ENCODE peak calls at places on chromosomes 5 and 9, in ten cellular contexts. G is T-helper 1 cell; E is CD4-positive, alpha-beta memory T cell; B is GM12891; K is left ventricle myocardium superior; N is ELF-1; P is brain microvascular endothelial cell; U is left cardiac atrium; S is CD8-positive, alpha-beta memory T cell; V is DMS 273 treated with DMSO at 0.1 percent for 48 hours. I is an unnamed sample.

GRCh38 chr9:86202338-86202882 is 57.0 kb downstream of the C9orf153 start:
- DNase-seq in G (no peak), E (peak; percentile 14), B (peak; percentile 13), K (no peak), N (peak; percentile 37), P (peak; percentile 35), U (no peak), S (no peak), V (peak; percentile 2), I (peak; percentile 9)

GRCh38 chr5:139390639-139391569 is 1.2 kb upstream of the MZB1 start:
- DNase-seq in G (no peak), E (no peak), B (no peak), K (no peak), N (no peak), P (no peak), U (no peak), S (no peak), V (no peak), I (no peak)

GRCh38 chr5:142308358-142308757 is 16.5 kb downstream of the SPRY4 start:
- DNase-seq in G (no peak), E (no peak), B (no peak), K (no peak), N (no peak), P (no peak), U (no peak), S (no peak), V (no peak), I (no peak)

GRCh38 chr9:13279284-13280162 is at the start of gene MPDZ:
- DNase-seq in G (no peak), E (no peak), B (no peak), K (peak; percentile 89), N (peak; percentile 71), P (peak; percentile 77), U (peak; percentile 77), S (no peak), V (peak; percentile 32), I (peak; percentile 78)

GRCh38 chr5:55700745-55701144 is 11.4 kb downstream of the SLC38A9 start:
- DNase-seq in G (no peak), E (no peak), B (no peak), K (no peak), N (no peak), P (no peak), U (no peak), S (no peak), V (no peak), I (no peak)

GRCh38 chr5:83721878-83722779 is 1.5 kb upstream of the HAPLN1 start:
- DNase-seq in G (no peak), E (no peak), B (peak; percentile 49), K (peak; percentile 77), N (peak; percentile 94), P (peak; percentile 79), U (peak; percentile 75), S (no peak), V (peak; percentile 48), I (peak; percentile 68)

GRCh38 chr9:107108367-107108766 is 174.7 kb upstream of the RAD23B start:
- DNase-seq in G (no peak), E (no peak), B (no peak), K (no peak), N (no peak), P (peak; percentile 5), U (no peak), S (no peak), V (no peak), I (no peak)

GRCh38 chr9:18910435-18910834 is 122.6 kb downstream of the SAXO1 start:
- DNase-seq in G (no peak), E (no peak), B (no peak), K (no peak), N (no peak), P (no peak), U (no peak), S (no peak), V (no peak), I (no peak)

GRCh38 chr9:33437235-33437634 is 10.2 kb downstream of the AQP3 start:
- DNase-seq in G (no peak), E (no peak), B (no peak), K (no peak), N (no peak), P (no peak), U (no peak), S (no peak), V (no peak), I (no peak)

GRCh38 chr9:34291019-34291418 is 38.0 kb downstream of the KIF24 start:
- DNase-seq in G (no peak), E (no peak), B (no peak), K (no peak), N (no peak), P (no peak), U (no peak), S (no peak), V (no peak), I (no peak)

GRCh38 chr5:178080618-178081410 is 32.5 kb upstream of the N4BP3 start:
- DNase-seq in G (no peak), E (no peak), B (no peak), K (no peak), N (peak; percentile 60), P (no peak), U (no peak), S (no peak), V (no peak), I (no peak)

GRCh38 chr9:70563437-70564204 is 149.2 kb upstream of the KLF9 start:
- DNase-seq in G (no peak), E (peak; percentile 56), B (peak; percentile 6), K (no peak), N (no peak), P (peak; percentile 64), U (no peak), S (no peak), V (no peak), I (no peak)

GRCh38 chr9:34686231-34686630 is 4.8 kb downstream of the CCL19 start:
- DNase-seq in G (no peak), E (no peak), B (no peak), K (peak; percentile 55), N (no peak), P (no peak), U (peak; percentile 69), S (no peak), V (no peak), I (no peak)

GRCh38 chr5:91382530-91383026 is 539 bp downstream of the ARRDC3 start:
- DNase-seq in G (no peak), E (peak; percentile 57), B (no peak), K (no peak), N (peak; percentile 43), P (peak; percentile 25), U (no peak), S (peak; percentile 8), V (peak; percentile 63), I (peak; percentile 30)

GRCh38 chr5:147735621-147736125 is 46.9 kb downstream of the JAKMIP2 start:
- DNase-seq in G (no peak), E (no peak), B (no peak), K (no peak), N (no peak), P (no peak), U (no peak), S (no peak), V (no peak), I (no peak)

GRCh38 chr9:109176386-109176785 is 9.3 kb upstream of the FRRS1L start:
- DNase-seq in G (no peak), E (no peak), B (no peak), K (no peak), N (peak; percentile 78), P (no peak), U (no peak), S (no peak), V (no peak), I (no peak)

GRCh38 chr5:14399054-14399657 is 182.4 kb upstream of the OTULINL start:
- DNase-seq in G (no peak), E (peak; percentile 44), B (peak; percentile 32), K (no peak), N (no peak), P (peak; percentile 68), U (no peak), S (no peak), V (no peak), I (peak; percentile 17)

GRCh38 chr9:93902051-93902779 is 52.9 kb downstream of the BARX1 start:
- DNase-seq in G (no peak), E (no peak), B (no peak), K (no peak), N (no peak), P (no peak), U (peak; percentile 15), S (no peak), V (no peak), I (no peak)

GRCh38 chr5:171757853-171758535 is 27.6 kb upstream of the SMIM23 start:
- DNase-seq in G (no peak), E (no peak), B (no peak), K (no peak), N (no peak), P (peak; percentile 88), U (no peak), S (no peak), V (no peak), I (no peak)

GRCh38 chr5:40477856-40478546 is 201.7 kb upstream of the PTGER4 start:
- DNase-seq in G (no peak), E (no peak), B (no peak), K (no peak), N (no peak), P (peak; percentile 10), U (no peak), S (no peak), V (no peak), I (no peak)

GRCh38 chr9:113588242-113588810 is 124.8 kb downstream of the RGS3 start:
- DNase-seq in G (no peak), E (no peak), B (no peak), K (peak; percentile 29), N (no peak), P (no peak), U (peak; percentile 29), S (no peak), V (no peak), I (no peak)

GRCh38 chr9:81601639-81602623 is 87.4 kb downstream of the TLE1 start:
- DNase-seq in G (no peak), E (no peak), B (no peak), K (no peak), N (no peak), P (no peak), U (no peak), S (no peak), V (no peak), I (no peak)

GRCh38 chr5:86546050-86546449 is 71.7 kb upstream of the COX7C start:
- DNase-seq in G (no peak), E (no peak), B (no peak), K (no peak), N (no peak), P (no peak), U (no peak), S (no peak), V (no peak), I (no peak)

GRCh38 chr5:74095871-74096270 is 469.9 kb downstream of the ARHGEF28 start:
- DNase-seq in G (no peak), E (no peak), B (no peak), K (no peak), N (no peak), P (no peak), U (no peak), S (no peak), V (no peak), I (no peak)

GRCh38 chr5:135729582-135729879 is 104.9 kb upstream of the SLC25A48 start:
- DNase-seq in G (no peak), E (no peak), B (no peak), K (no peak), N (no peak), P (no peak), U (no peak), S (no peak), V (no peak), I (no peak)

GRCh38 chr5:176167800-176168199 is 70.4 kb upstream of the SIMC1 start:
- DNase-seq in G (no peak), E (no peak), B (no peak), K (no peak), N (no peak), P (no peak), U (no peak), S (no peak), V (no peak), I (no peak)

GRCh38 chr9:134606951-134607733 is 34.5 kb upstream of the COL5A1 start:
- DNase-seq in G (no peak), E (no peak), B (no peak), K (peak; percentile 11), N (peak; percentile 86), P (no peak), U (peak; percentile 17), S (no peak), V (no peak), I (no peak)

GRCh38 chr5:17147225-17148120 is 70.0 kb upstream of the BASP1 start:
- DNase-seq in G (no peak), E (no peak), B (no peak), K (no peak), N (no peak), P (no peak), U (no peak), S (no peak), V (no peak), I (no peak)

I was measured in NCI-H446 treated with DMSO at 0.1 percent for 48 hours.